ENCODE peak calls at places on chromosome 15, in five cellular contexts. K, S, Y, H and T are unnamed samples.

GRCh38 chr15:55937040-55937439 is 56.4 kb downstream of the NEDD4 start:
- DNase-seq in K (no peak), S (no peak), Y (no peak), H (no peak), T (no peak)

GRCh38 chr15:70154440-70155347 is 57.0 kb upstream of the TLE3 start:
- DNase-seq in K (peak), S (no peak), Y (no peak), H (peak), T (no peak)

GRCh38 chr15:88465633-88466219 is 1.5 kb downstream of the MRPL46 start:
- DNase-seq in K (no peak), S (peak), Y (no peak), H (no peak), T (no peak)

GRCh38 chr15:70343961-70344360 is 246.2 kb upstream of the TLE3 start:
- DNase-seq in K (no peak), S (no peak), Y (no peak), H (no peak), T (no peak)

GRCh38 chr15:71011503-71012155 is 103.6 kb upstream of the THSD4 start:
- DNase-seq in K (peak), S (peak), Y (no peak), H (no peak), T (no peak)

GRCh38 chr15:24944939-24945338 is 9.8 kb upstream of the SNRPN start:
- DNase-seq in K (no peak), S (no peak), Y (no peak), H (no peak), T (no peak)

GRCh38 chr15:70234256-70234965 is 136.7 kb upstream of the TLE3 start:
- DNase-seq in K (no peak), S (no peak), Y (no peak), H (no peak), T (no peak)

GRCh38 chr15:69253156-69253555 is 45.6 kb upstream of the PAQR5 start:
- DNase-seq in K (peak), S (peak), Y (peak), H (peak), T (no peak)

GRCh38 chr15:90872481-90873184 is 4.2 kb downstream of the FURIN start:
- DNase-seq in K (peak), S (peak), Y (no peak), H (no peak), T (no peak)

GRCh38 chr15:80343610-80344009 is 60.6 kb upstream of the ARNT2 start:
- DNase-seq in K (peak), S (no peak), Y (no peak), H (peak), T (no peak)

GRCh38 chr15:22979699-22980188 is 424 bp downstream of the CYFIP1 start:
- DNase-seq in K (peak), S (peak), Y (peak), H (peak), T (no peak)

GRCh38 chr15:58457466-58457965 is 25.7 kb downstream of the LIPC start:
- DNase-seq in K (no peak), S (peak), Y (no peak), H (no peak), T (no peak)

GRCh38 chr15:80682201-80682600 is 12.9 kb upstream of the ABHD17C start:
- DNase-seq in K (no peak), S (no peak), Y (no peak), H (no peak), T (no peak)

GRCh38 chr15:39578851-39579486 is 1.9 kb upstream of the THBS1 start:
- DNase-seq in K (no peak), S (no peak), Y (peak), H (no peak), T (no peak)

GRCh38 chr15:100833432-100834389 is 45.9 kb upstream of the ALDH1A3 start:
- DNase-seq in K (no peak), S (no peak), Y (no peak), H (no peak), T (no peak)

GRCh38 chr15:69304176-69304533 is 5.4 kb downstream of the PAQR5 start:
- DNase-seq in K (no peak), S (peak), Y (no peak), H (no peak), T (no peak)

GRCh38 chr15:58510715-58511465 is 79.1 kb downstream of the LIPC start:
- DNase-seq in K (no peak), S (no peak), Y (no peak), H (no peak), T (no peak)